ENCODE peak calls at places on chromosome 20, in seven cellular contexts. T is fibroblast of lung, A is astrocyte of the spinal cord, S is thoracic aorta, N is bronchial epithelial cell, O is AG10803, Z is fibroblast of mammary gland. I is an unnamed sample.

GRCh38 chr20:51586005-51586440 is 43.5 kb upstream of the NFATC2 start:
- DNase-seq in T (peak), N (peak), O (peak), A (peak), S (no peak), Z (peak), I (peak)

GRCh38 chr20:37297066-37297736 is 7.7 kb downstream of the MANBAL start:
- DNase-seq in O (peak), T (peak), S (no peak), Z (peak), A (peak), N (peak), I (peak)

GRCh38 chr20:20695250-20695816 is 17.1 kb downstream of the RALGAPA2 start:
- DNase-seq in N (peak), Z (peak), S (no peak), O (no peak), T (no peak), A (no peak), I (peak)

GRCh38 chr20:44743080-44743701 is 2.5 kb upstream of the KCNK15 start:
- DNase-seq in T (no peak), O (no peak), Z (no peak), A (no peak), N (no peak), S (no peak), I (no peak)

GRCh38 chr20:51650685-51651134 is 108.2 kb upstream of the NFATC2 start:
- DNase-seq in N (peak), A (peak), S (no peak), T (peak), Z (peak), O (peak), I (peak)

GRCh38 chr20:9031951-9032350 is 36.9 kb upstream of the PLCB4 start:
- DNase-seq in N (no peak), Z (peak), O (peak), A (no peak), T (peak), S (no peak), I (no peak)

GRCh38 chr20:36344517-36345132 is 38.5 kb downstream of the DLGAP4 start:
- DNase-seq in O (peak), T (peak), S (no peak), Z (peak), A (peak), N (peak), I (peak)

GRCh38 chr20:53712212-53712977 is 118.8 kb upstream of the ZNF217 start:
- DNase-seq in N (no peak), O (no peak), Z (no peak), S (no peak), T (no peak), A (no peak), I (no peak)

GRCh38 chr20:3563548-3564177 is 92.8 kb downstream of the ATRN start:
- DNase-seq in A (peak), T (peak), N (peak), O (peak), Z (peak), S (no peak), I (peak)

GRCh38 chr20:326645-327031 is 1.3 kb downstream of the SOX12 start:
- DNase-seq in A (no peak), S (no peak), T (peak), N (no peak), O (peak), Z (no peak), I (no peak)

GRCh38 chr20:4234128-4234527 is 218.8 kb upstream of the RNF24 start:
- DNase-seq in O (peak), Z (peak), N (peak), A (peak), T (peak), S (peak), I (peak)

GRCh38 chr20:19654906-19655305 is 103.2 kb upstream of the RIN2 start:
- DNase-seq in O (no peak), Z (no peak), A (no peak), T (no peak), S (no peak), N (no peak), I (no peak)

GRCh38 chr20:58656825-58657224 is 5.7 kb downstream of the STX16 start:
- DNase-seq in N (no peak), O (no peak), T (no peak), S (no peak), A (no peak), Z (no peak), I (no peak)

GRCh38 chr20:13800728-13801134 is 15.9 kb downstream of the NDUFAF5 start:
- DNase-seq in T (peak), A (peak), N (peak), Z (peak), O (peak), S (peak), I (peak)

GRCh38 chr20:16241911-16242310 is 331.3 kb downstream of the KIF16B start:
- DNase-seq in N (peak), A (no peak), T (no peak), Z (no peak), O (no peak), S (no peak), I (peak)

GRCh38 chr20:58553841-58554240 is 38.6 kb upstream of the APCDD1L start:
- DNase-seq in S (no peak), T (peak), O (peak), Z (peak), N (no peak), A (peak), I (no peak)

GRCh38 chr20:16007978-16008377 is 565.3 kb downstream of the KIF16B start:
- DNase-seq in T (peak), O (no peak), A (no peak), N (no peak), S (no peak), Z (peak), I (peak)

GRCh38 chr20:13493143-13493542 is 145.6 kb downstream of the TASP1 start:
- DNase-seq in Z (no peak), N (no peak), T (no peak), A (no peak), S (no peak), O (no peak), I (peak)

GRCh38 chr20:31861346-31862156 is 8.8 kb downstream of the DUSP15 start:
- DNase-seq in T (peak), N (peak), O (peak), S (no peak), Z (no peak), A (no peak), I (peak)

GRCh38 chr20:16518068-16518783 is 55.0 kb downstream of the KIF16B start:
- DNase-seq in T (peak), S (no peak), N (peak), Z (peak), A (peak), O (peak), I (peak)

GRCh38 chr20:12949429-12949980 is 59.3 kb upstream of the SPTLC3 start:
- DNase-seq in T (peak), O (no peak), Z (no peak), S (no peak), A (no peak), N (no peak), I (no peak)

GRCh38 chr20:63491078-63491477 is 7.8 kb downstream of the EEF1A2 start:
- DNase-seq in T (no peak), N (no peak), O (no peak), Z (no peak), S (no peak), A (no peak), I (no peak)

GRCh38 chr20:43983359-43983758 is 68.7 kb downstream of the TOX2 start:
- DNase-seq in S (no peak), N (no peak), T (no peak), A (no peak), Z (no peak), O (no peak), I (no peak)

GRCh38 chr20:32893263-32893877 is 34.6 kb downstream of the EFCAB8 start:
- DNase-seq in Z (no peak), A (no peak), O (no peak), N (no peak), T (no peak), S (no peak), I (no peak)

GRCh38 chr20:32891491-32891890 is 32.8 kb downstream of the EFCAB8 start:
- DNase-seq in O (no peak), N (no peak), Z (no peak), A (no peak), T (no peak), S (no peak), I (no peak)

GRCh38 chr20:32894711-32895355 is 36.1 kb downstream of the EFCAB8 start:
- DNase-seq in T (no peak), N (peak), Z (no peak), A (no peak), S (no peak), O (no peak), I (peak)

GRCh38 chr20:32891926-32892660 is 33.4 kb downstream of the EFCAB8 start:
- DNase-seq in A (no peak), N (no peak), T (no peak), O (no peak), Z (no peak), S (no peak), I (no peak)

GRCh38 chr20:32893878-32894483 is 35.3 kb downstream of the EFCAB8 start:
- DNase-seq in A (peak), O (no peak), T (peak), Z (peak), S (no peak), N (no peak), I (peak)
- TF ChIP-seq CTCF in A (peak), O (peak), T (peak), Z (peak), S (no peak), N (peak), I (peak)

DNA sequence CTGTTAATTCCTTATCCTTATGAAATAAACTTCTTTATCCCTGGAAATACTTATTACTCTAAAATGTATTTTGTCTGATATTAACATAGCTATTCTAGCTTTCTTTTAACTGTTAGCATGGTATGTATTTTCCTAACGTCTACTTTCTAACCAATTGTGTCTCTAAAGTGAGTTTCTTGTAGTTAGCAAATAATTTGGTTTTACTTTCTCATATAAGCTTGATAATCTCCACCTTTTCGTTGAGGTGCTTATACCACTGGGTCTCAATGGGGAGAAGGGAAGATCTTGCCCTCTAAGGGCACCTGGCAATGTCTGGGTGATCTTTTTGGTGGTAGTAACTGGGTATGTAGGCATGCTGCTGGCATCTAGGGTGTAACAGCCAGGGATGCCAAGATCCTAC is 25.7 kb downstream of the ZNF334 start:
- DNase-seq in A (no peak), S (no peak), O (no peak), N (no peak), T (no peak), Z (no peak), I (no peak)
- H3K4me3 ChIP-seq in A (no peak), S (no peak), O (no peak), N (no peak), T (no peak), Z (no peak), I (no peak)

DNA sequence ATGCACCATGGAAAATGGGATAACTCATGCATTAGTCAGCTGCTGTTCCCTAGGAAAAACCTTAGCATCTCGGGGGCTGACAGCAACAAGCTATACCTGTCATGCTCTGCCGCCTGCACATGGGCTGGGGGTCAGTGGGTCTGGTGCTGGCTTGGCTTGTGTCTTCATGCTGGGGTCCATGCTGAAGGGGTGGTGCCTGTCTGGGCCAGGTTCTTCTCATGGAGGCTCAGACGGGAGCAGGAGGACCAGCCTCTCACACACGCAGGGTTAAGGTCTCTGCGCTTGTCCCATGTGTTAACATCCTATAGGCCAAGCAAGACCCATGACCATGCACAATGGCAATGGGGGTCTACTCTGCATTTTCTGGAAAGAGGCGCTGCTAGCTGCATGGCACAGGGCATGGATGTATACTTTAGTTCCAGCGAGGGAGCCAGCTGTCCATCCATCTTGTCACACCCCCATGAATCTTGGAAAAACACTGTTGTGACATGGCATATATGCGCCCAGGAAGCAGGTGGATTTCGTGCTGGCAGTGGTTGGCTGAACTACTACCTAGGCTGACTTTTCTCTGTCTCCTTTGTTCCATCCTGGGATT is 24.6 kb upstream of the CST3 start:
- DNase-seq in A (no peak), Z (no peak), S (no peak), T (no peak), O (no peak), N (no peak), I (no peak)
- TF ChIP-seq CTCF in A (no peak), Z (no peak), S (no peak), T (no peak), O (no peak), N (no peak), I (no peak)

DNA sequence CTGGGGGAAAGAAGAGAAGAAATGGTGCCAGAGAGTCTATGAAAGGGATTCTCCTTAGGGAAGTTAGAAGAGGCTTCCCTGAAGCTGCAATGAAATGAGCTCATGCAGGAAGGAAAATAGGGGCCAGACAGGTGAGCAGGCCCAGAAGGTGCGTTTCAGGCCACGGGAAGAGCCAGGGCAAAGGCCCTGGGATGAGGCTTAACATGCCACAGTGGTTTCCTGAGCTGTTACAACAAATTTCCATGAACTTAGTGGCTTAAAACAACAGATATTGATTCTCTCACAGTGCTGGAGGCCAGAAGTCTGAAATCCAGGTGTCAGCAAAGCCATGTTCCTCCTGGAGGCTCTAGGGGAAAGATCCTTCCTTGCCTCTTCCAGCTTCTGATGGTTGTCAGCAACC is 167.9 kb downstream of the TFAP2C start:
- DNase-seq in O (no peak), N (no peak), T (no peak), A (no peak), Z (no peak), S (no peak), I (no peak)
- H3K4me3 ChIP-seq in O (no peak), N (no peak), T (no peak), A (no peak), Z (no peak), S (no peak), I (no peak)

GRCh38 chr20:7275628-7276237 is 508.2 kb downstream of the BMP2 start:
- DNase-seq in N (no peak), Z (no peak), S (no peak), A (no peak), O (no peak), T (no peak), I (no peak)

GRCh38 chr20:7274870-7275269 is 507.4 kb downstream of the BMP2 start:
- DNase-seq in O (no peak), Z (no peak), N (peak), S (no peak), T (no peak), A (no peak), I (peak)

GRCh38 chr20:7269452-7269851 is 502.0 kb downstream of the BMP2 start:
- DNase-seq in A (no peak), N (peak), Z (no peak), S (no peak), O (no peak), T (no peak), I (peak)

DNA sequence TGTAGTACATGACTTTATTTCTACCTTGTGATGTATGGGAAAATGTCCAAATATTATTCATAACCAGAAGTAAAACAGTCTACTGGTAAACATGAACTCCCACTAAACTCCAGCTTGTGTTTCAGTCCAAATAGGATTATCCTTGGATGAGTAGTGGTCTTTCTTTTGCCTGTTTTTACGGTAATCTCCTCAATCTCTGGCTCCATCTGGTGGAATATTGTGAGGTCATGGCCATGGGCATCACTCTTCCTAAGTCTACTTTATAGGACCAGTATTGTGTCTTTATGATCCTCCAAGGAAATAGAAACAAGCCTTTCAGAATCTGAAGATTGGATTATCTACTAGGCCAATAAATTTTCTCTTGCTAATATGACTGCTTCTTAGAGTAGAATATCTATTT is 505.0 kb downstream of the BMP2 start:
- DNase-seq in T (no peak), S (no peak), Z (no peak), N (peak), A (peak), O (no peak), I (no peak)
- TF ChIP-seq CTCF in T (no peak), S (no peak), Z (peak), N (peak), A (peak), O (peak), I (peak)

DNA sequence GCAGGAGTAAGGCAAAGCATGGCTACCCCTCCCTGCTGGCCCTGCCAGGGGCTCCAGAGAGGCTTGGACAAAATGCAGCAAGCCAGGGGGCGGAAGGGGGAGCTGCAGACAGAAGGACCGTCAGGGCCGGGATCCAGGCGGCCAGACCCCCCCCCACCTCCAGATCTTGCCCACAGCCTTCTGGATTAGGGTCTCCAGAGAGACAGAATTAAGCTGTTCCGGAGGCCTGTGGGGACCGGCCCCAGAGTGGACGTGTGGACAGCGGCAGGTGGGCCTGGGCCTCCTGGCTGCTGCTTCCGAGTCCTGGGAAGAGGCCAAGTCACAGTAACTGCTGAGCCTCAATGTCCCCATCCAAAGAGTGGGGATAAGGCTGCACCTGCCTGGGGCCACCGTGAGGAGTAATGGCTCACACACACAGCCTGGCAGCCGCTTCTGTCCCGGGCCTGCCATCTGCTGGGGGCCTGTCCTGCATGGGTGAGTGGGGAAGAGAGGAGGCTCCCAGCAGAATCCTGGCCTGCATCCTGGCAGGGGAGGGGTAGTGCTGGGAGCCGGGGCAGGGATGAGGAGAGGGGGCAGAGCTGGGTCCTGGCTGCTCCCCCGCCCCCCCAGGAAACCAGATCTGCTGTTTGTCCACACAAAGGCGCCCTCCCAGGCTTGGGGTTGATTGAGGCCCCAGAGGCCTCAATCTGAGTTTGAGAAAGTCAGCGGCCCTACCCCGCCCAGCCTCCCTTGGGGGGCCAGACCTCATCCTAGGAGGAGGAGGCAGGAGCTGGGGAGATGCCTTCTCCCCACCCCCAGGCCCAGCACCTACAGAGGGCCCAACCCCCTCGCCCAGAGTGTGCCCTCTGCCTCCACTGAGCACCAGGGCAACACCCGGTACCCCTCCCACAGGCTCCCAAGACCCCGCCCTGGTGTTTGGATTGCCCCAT is 3.9 kb downstream of the LAMA5 start:
- DNase-seq in S (no peak), A (no peak), T (no peak), Z (no peak), N (no peak), O (no peak), I (no peak)
- H3K4me3 ChIP-seq in S (no peak), A (no peak), T (no peak), Z (no peak), N (no peak), O (no peak), I (peak)